ENCODE peak calls at places on chromosomes 4 and X, in eight cellular contexts. S is activated naive CD4-positive, alpha-beta T cell treated with anti-CD3 and anti-CD28 coated beads, Interleukin-2, amount 10 ng/mL, durations not matched to agents 7 days and 5 days; Q is central memory CD4-positive, alpha-beta T cell; Z is astrocyte; C is immature natural killer cell; M is neural progenitor cell; K is GM03348; O is AG08396. P is an unnamed sample.

GRCh38 chr4:34289489-34289888 is 1954.8 kb downstream of the ARAP2 start:
- DNase-seq in S (no peak), Q (no peak), Z (no peak), C (no peak), M (no peak), K (no peak), O (no peak), P (no peak)

GRCh38 chrX:129980540-129981206 is 1.8 kb upstream of the BCORL1 start:
- DNase-seq in S (peak), Q (no peak), Z (no peak), C (no peak), M (peak), K (peak), O (no peak), P (no peak)

GRCh38 chrX:38627683-38628082 is 66.3 kb downstream of the TSPAN7 start:
- DNase-seq in S (peak), Q (no peak), Z (no peak), C (no peak), M (peak), K (no peak), O (no peak), P (peak)

GRCh38 chr4:40940764-40941163 is 191.0 kb downstream of the NSUN7 start:
- DNase-seq in S (no peak), Q (no peak), Z (no peak), C (no peak), M (no peak), K (no peak), O (no peak), P (peak)

GRCh38 chrX:135543924-135544323 is 23.5 kb downstream of the INTS6L start:
- DNase-seq in S (peak), Q (no peak), Z (no peak), C (no peak), M (peak), K (no peak), O (no peak), P (no peak)

GRCh38 chrX:101079736-101080135 is 1.1 kb downstream of the TMEM35A start:
- DNase-seq in S (no peak), Q (no peak), Z (no peak), C (no peak), M (peak), K (no peak), O (no peak), P (no peak)

GRCh38 chrX:18406531-18407266 is 18.7 kb upstream of the CDKL5 start:
- DNase-seq in S (no peak), Q (no peak), Z (peak), C (no peak), M (no peak), K (peak), O (no peak), P (no peak)

GRCh38 chrX:39226307-39226706 is 425.0 kb downstream of the MID1IP1 start:
- DNase-seq in S (no peak), Q (no peak), Z (no peak), C (no peak), M (no peak), K (no peak), O (no peak), P (no peak)

GRCh38 chr4:7237863-7238262 is 45.5 kb downstream of the SORCS2 start:
- DNase-seq in S (no peak), Q (no peak), Z (no peak), C (no peak), M (no peak), K (peak), O (no peak), P (no peak)

GRCh38 chr4:151753056-151753455 is 7.8 kb downstream of the GATB start:
- DNase-seq in S (no peak), Q (no peak), Z (peak), C (no peak), M (no peak), K (no peak), O (no peak), P (peak)

GRCh38 chrX:44343412-44343942 is at the start of gene EFHC2:
- DNase-seq in S (peak), Q (peak), Z (peak), C (peak), M (peak), K (peak), O (peak), P (peak)

P was measured in fibroblast of lung.